ENCODE peak calls at places on chromosome 7, in six cellular contexts. T is body of pancreas, N is A549, R is stomach, D is uterus, O is HCT116. U is an unnamed sample.

GRCh38 chr7:69575651-69576050 is 22.6 kb upstream of the AUTS2 start:
- DNase-seq in T (no peak), N (no peak), R (no peak), O (no peak), D (no peak), U (no peak)

GRCh38 chr7:12771378-12771877 is 84.0 kb downstream of the ARL4A start:
- DNase-seq in R (no peak), D (peak), N (no peak), T (peak), O (no peak), U (peak)

GRCh38 chr7:87058739-87059524 is 522 bp downstream of the ELAPOR2 start:
- DNase-seq in T (peak), O (no peak), R (peak), N (no peak), D (no peak), U (no peak)

GRCh38 chr7:1553513-1554210 is 2.3 kb downstream of the TMEM184A start:
- DNase-seq in D (no peak), O (no peak), N (peak), R (no peak), T (no peak), U (no peak)

GRCh38 chr7:69610675-69611037 is 12.4 kb downstream of the AUTS2 start:
- DNase-seq in N (no peak), O (no peak), T (no peak), R (no peak), D (no peak), U (no peak)

GRCh38 chr7:100801833-100802568 is 25.3 kb downstream of the EPHB4 start:
- DNase-seq in T (peak), O (no peak), R (peak), D (peak), N (peak), U (no peak)

GRCh38 chr7:24851791-24852190 is 94.5 kb upstream of the GSDME start:
- DNase-seq in O (no peak), N (no peak), R (no peak), T (no peak), D (no peak), U (no peak)

GRCh38 chr7:22549051-22549450 is 49.1 kb upstream of the STEAP1B start:
- DNase-seq in D (no peak), N (no peak), R (no peak), T (no peak), O (no peak), U (no peak)

GRCh38 chr7:75642810-75643486 is 95.8 kb downstream of the HIP1 start:
- DNase-seq in D (no peak), O (peak), N (peak), R (peak), T (peak), U (no peak)

GRCh38 chr7:139995034-139995915 is 67.5 kb downstream of the PARP12 start:
- DNase-seq in O (no peak), R (peak), T (peak), N (no peak), D (peak), U (no peak)

GRCh38 chr7:149196705-149197171 is 1.4 kb downstream of the ZNF282 start:
- DNase-seq in R (no peak), O (no peak), T (no peak), N (peak), D (no peak), U (no peak)

GRCh38 chr7:121385800-121386179 is 10.3 kb downstream of the FAM3C start:
- DNase-seq in T (no peak), N (no peak), D (no peak), R (no peak), O (no peak), U (no peak)

GRCh38 chr7:126022452-126022851 is 1092.8 kb upstream of the POT1 start:
- DNase-seq in N (no peak), D (no peak), R (no peak), T (no peak), O (no peak), U (no peak)

GRCh38 chr7:85750454-85750949 is 563.6 kb upstream of the SEMA3D start:
- DNase-seq in T (peak), R (no peak), N (peak), D (no peak), O (peak), U (no peak)

GRCh38 chr7:93717217-93717900 is 142.8 kb upstream of the CALCR start:
- DNase-seq in D (no peak), N (no peak), T (no peak), O (no peak), R (no peak), U (no peak)

GRCh38 chr7:76315372-76315771 is 12.9 kb downstream of the HSPB1 start:
- DNase-seq in R (no peak), D (no peak), N (no peak), T (no peak), O (no peak), U (peak)

GRCh38 chr7:117873056-117873932 is at the start of gene CTTNBP2:
- DNase-seq in N (peak), D (peak), T (peak), R (peak), O (peak), U (peak)

GRCh38 chr7:5557920-5558401 is 134.3 kb upstream of the TNRC18 start:
- DNase-seq in D (peak), O (no peak), N (no peak), T (peak), R (peak), U (peak)

GRCh38 chr7:33457041-33457440 is 327.7 kb downstream of the BBS9 start:
- DNase-seq in D (no peak), R (no peak), O (no peak), T (no peak), N (no peak), U (no peak)

GRCh38 chr7:47758546-47758945 is 176.6 kb upstream of the TNS3 start:
- DNase-seq in R (no peak), O (no peak), N (no peak), T (no peak), D (no peak), U (no peak)

GRCh38 chr7:147805996-147806576 is 784.5 kb upstream of the C7orf33 start:
- DNase-seq in N (no peak), R (no peak), D (no peak), T (no peak), O (no peak), U (no peak)

GRCh38 chr7:8125680-8126444 is 136.1 kb downstream of the ICA1 start:
- DNase-seq in R (peak), D (no peak), O (no peak), T (no peak), N (no peak), U (no peak)

GRCh38 chr7:100428967-100429636 is 529 bp upstream of the MEPCE start:
- DNase-seq in R (peak), D (peak), N (peak), T (peak), O (peak), U (peak)

GRCh38 chr7:47405921-47406765 is 175.8 kb downstream of the TNS3 start:
- DNase-seq in N (peak), R (peak), O (no peak), T (peak), D (peak), U (peak)

GRCh38 chr7:299169-299568 is 9.2 kb downstream of the FOXL3 start:
- DNase-seq in O (no peak), D (no peak), N (no peak), R (no peak), T (no peak), U (no peak)

GRCh38 chr7:158587425-158588084 is at the start of gene PTPRN2:
- DNase-seq in O (no peak), T (peak), R (peak), D (peak), N (peak), U (no peak)

GRCh38 chr7:33849004-33849403 is 56.3 kb upstream of the BMPER start:
- DNase-seq in N (no peak), O (no peak), D (no peak), R (no peak), T (no peak), U (no peak)

GRCh38 chr7:66013938-66014337 is 31.9 kb upstream of the GUSB start:
- DNase-seq in D (peak), R (peak), O (peak), T (peak), N (peak), U (no peak)

GRCh38 chr7:45031829-45032228 is 31.8 kb downstream of the CCM2 start:
- DNase-seq in N (no peak), D (no peak), R (no peak), O (no peak), T (no peak), U (no peak)

GRCh38 chr7:573496-574295 is 54.0 kb upstream of the PDGFA start:
- DNase-seq in D (no peak), O (no peak), N (no peak), T (no peak), R (no peak), U (no peak)

GRCh38 chr7:31049001-31049765 is 2.9 kb upstream of the ADCYAP1R1 start:
- DNase-seq in O (no peak), D (no peak), R (no peak), T (no peak), N (no peak), U (no peak)

GRCh38 chr7:46603296-46603701 is 682.2 kb upstream of the IGFBP3 start:
- DNase-seq in D (peak), O (no peak), T (no peak), N (no peak), R (no peak), U (peak)

DNA sequence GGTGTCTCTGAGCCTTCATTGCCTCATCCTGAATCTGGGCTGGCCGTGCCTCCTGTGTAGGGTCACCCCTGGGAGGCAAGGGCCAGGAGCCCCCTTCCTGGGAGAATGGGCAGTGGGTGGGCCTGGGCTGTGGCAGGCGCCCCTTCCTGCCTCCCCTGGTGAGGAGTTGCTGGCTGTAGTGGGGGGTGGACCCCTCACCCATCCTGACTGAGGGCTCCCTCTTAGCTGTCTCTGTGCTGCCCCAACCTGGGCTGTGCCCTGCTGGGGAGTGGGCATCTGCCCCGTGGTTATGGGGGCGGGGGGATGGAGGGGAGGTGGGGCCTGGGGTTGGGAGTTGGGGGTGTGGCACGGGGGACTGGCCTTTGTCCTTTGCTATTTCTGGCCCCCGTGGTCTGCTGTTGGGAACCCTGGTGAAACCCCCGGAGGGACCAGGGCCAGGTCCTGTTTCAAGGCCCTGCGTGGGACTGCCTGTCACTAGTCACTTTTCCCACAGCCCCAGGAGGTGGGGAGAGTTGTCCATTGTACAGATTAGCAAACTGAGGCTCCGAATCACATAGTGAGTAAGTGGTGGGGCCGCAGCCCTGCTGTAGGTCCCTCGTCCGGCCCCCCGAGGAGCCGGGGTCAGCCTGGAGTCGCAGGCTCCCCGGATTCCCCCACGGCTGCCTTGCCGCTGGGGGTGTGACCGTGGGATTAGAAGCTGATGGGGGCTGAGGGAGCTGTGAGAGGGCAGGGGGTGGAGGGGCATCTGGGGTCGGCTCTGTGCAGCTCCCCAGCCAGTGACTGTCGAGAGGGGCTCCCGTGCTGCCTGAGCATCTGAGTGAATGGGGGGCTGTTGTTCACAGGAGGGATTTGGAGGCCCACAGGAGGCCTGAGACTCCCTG is 2.7 kb downstream of the TTYH3 start:
- DNase-seq in D (no peak), O (no peak), T (no peak), R (no peak), N (no peak), U (no peak)
- H3K4me3 ChIP-seq in D (no peak), O (no peak), T (no peak), R (peak), N (peak), U (no peak)

DNA sequence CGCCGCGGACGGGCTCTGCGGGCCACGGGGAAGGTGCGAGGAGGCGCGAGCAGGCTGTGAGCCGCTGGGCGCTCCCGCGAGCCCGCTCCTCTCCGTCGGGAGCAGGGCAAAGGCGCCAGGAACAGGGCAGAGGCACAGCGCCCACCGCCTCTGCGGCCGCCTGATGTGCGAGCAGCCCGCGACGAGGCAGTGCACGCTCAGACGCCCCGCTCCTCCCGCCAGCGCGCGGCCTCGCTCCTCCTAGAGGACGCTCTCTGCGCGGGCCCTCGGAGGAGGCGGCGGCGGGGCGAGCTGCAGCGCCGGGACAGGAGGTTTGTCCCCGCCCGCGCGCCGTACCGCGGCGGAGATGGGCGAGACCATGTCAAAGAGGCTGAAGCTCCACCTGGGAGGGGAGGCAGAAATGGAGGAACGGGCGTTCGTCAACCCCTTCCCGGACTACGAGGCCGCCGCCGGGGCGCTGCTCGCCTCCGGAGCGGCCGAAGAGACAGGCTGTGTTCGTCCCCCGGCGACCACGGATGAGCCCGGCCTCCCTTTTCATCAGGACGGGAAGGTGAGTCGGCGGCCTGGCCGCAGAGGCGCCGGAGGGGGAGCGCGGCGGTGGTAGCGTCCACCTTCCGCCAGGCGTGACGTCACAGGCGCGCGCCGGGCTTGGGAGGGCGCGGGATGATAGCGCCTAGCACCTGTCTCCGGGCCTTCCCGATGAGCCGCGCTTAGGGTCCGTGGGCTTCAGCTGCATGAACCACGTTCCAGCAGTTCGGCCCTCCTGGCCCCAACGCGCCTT is 733 bp downstream of the LANCL2 start:
- DNase-seq in N (peak), D (peak), T (peak), R (peak), O (peak), U (peak)
- TF ChIP-seq POLR2A in N (peak), D (peak), T (peak), R (no peak), O (peak), U (peak)

GRCh38 chr7:18693401-18693800 is 197.9 kb downstream of the HDAC9 start:
- DNase-seq in N (peak), R (no peak), O (peak), D (peak), T (no peak), U (no peak)

GRCh38 chr7:18694911-18695310 is 199.4 kb downstream of the HDAC9 start:
- DNase-seq in N (no peak), R (no peak), D (no peak), O (no peak), T (no peak), U (no peak)

GRCh38 chr7:18689535-18689934 is 194.0 kb downstream of the HDAC9 start:
- DNase-seq in O (no peak), D (no peak), N (no peak), T (no peak), R (no peak), U (no peak)

GRCh38 chr7:18694484-18694883 is 198.9 kb downstream of the HDAC9 start:
- DNase-seq in N (no peak), O (no peak), R (no peak), T (no peak), D (no peak), U (no peak)

GRCh38 chr7:18693826-18694225 is 198.3 kb downstream of the HDAC9 start:
- DNase-seq in T (no peak), D (no peak), R (no peak), O (no peak), N (no peak), U (no peak)
- TF ChIP-seq CTCF in T (no peak), D (no peak), R (no peak), O (no peak), N (no peak), U (no peak)

GRCh38 chr7:56188823-56189346 is 72.7 kb upstream of the NUPR2 start:
- DNase-seq in T (no peak), O (no peak), N (no peak), R (no peak), D (no peak), U (no peak)
- H3K4me3 ChIP-seq in T (no peak), O (no peak), N (no peak), R (no peak), D (no peak), U (no peak)

DNA sequence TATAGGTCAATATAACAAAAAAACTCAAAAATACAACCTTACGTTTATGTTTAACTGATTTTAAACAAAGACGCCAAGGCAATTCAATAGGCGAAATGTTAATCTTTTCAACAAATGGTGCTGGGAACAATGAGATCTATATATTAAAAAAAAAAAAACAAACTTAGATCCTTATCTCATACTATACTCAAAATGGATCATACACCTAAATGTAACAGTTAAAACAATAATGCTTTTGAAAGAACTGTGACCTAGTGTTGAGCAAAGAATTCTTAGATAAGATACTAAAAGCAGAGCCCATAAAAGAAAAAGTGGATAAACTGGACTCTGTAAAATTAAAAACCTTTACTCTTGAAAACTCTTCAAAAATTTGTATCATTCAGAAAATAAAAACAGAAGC is 8.6 kb downstream of the TMEM168 start:
- DNase-seq in O (no peak), N (no peak), R (no peak), T (no peak), D (no peak), U (no peak)
- TF ChIP-seq POLR2A in O (no peak), N (no peak), R (no peak), T (no peak), D (no peak), U (no peak)

GRCh38 chr7:123635551-123636359 is 19.9 kb upstream of the LMOD2 start:
- DNase-seq in T (no peak), R (no peak), O (no peak), D (no peak), N (peak), U (no peak)

GRCh38 chr7:123640583-123640982 is 15.1 kb upstream of the LMOD2 start:
- DNase-seq in D (no peak), N (no peak), O (no peak), R (no peak), T (no peak), U (no peak)

GRCh38 chr7:123639646-123640045 is 16.0 kb upstream of the LMOD2 start:
- DNase-seq in N (no peak), R (no peak), T (no peak), O (no peak), D (no peak), U (no peak)

GRCh38 chr7:123637878-123638277 is 17.8 kb upstream of the LMOD2 start:
- DNase-seq in R (no peak), O (no peak), T (no peak), D (no peak), N (no peak), U (no peak)

GRCh38 chr7:123637203-123637602 is 18.5 kb upstream of the LMOD2 start:
- DNase-seq in T (no peak), D (no peak), R (no peak), N (no peak), O (no peak), U (no peak)
- TF ChIP-seq CTCF in T (no peak), D (no peak), R (no peak), N (no peak), O (no peak), U (no peak)

GRCh38 chr7:34916267-34916666 is 121.0 kb downstream of the DPY19L1 start:
- DNase-seq in N (no peak), D (no peak), T (no peak), R (no peak), O (no peak), U (no peak)
- H3K4me3 ChIP-seq in N (no peak), D (no peak), T (no peak), R (no peak), O (no peak), U (no peak)

DNA sequence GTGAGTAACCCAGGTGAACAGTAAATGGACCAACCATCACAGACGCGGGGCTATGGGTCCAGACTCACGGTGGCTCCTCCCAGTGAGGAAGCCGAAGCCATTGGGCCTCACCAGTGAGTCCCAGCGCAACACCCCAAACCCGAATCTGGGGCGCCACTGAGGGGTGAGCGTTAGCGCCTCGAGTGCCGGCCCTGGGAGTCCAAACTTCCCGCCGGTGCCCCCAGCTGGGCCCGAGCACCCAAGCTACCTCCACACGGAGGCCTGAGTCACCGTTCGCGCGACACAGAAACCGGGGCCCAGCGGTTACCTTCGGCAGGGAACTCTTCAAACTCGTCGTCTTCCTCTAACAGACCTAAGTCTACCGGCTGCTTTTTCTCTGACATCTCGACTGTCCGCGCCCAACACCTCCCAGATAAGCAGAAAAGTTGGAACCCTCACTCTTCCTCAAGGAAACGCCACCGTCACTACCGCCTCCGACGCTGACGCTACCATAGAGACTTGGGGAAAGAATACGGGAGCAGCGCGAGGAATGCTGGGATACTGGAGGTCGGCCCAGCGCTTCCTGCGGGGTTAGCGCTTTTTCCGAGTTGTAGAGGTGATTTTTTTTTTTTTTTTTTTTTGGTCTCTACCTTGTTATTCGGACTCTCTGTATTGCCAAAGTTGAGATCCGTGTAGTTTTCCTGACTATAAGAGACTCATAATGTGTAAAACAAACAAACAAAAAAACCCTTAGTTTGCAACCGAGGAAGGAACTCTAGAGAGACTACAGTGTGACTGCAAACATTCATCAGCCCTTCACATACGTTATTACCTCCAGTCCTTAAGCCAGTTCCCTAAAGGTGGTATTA is at the start of gene SEM1:
- DNase-seq in O (peak), N (peak), T (peak), R (peak), D (peak), U (peak)
- TF ChIP-seq POLR2A in O (peak), N (peak), T (peak), R (no peak), D (peak), U (no peak)

U was measured in gastrocnemius medialis.